ENCODE peak calls at places on chromosomes 3 and 15, in nine cellular contexts. U is psoas muscle; I is mammary epithelial cell; E is brain microvascular endothelial cell; K is AG04450; D is suprapubic skin; Y is CD4-positive, alpha-beta T cell; R is RWPE2; P is kidney epithelial cell. Q is an unnamed sample. For H3K27me3, the result is how much of the 10 kb centered on the place peaks cover.

GRCh38 chr15:82530606-82531379 is 9.5 kb downstream of the RPS17 start:
- DNase-seq in U (peak), I (peak), E (peak), K (no peak), D (no peak), Y (peak), R (peak), P (peak), Q (peak)

GRCh38 chr3:89434621-89435380 is 327.4 kb downstream of the EPHA3 start:
- DNase-seq in U (no peak), I (no peak), E (no peak), K (no peak), D (no peak), Y (no peak), R (no peak), P (no peak), Q (no peak)

GRCh38 chr3:63689285-63689684 is 36.8 kb downstream of the SNTN start:
- DNase-seq in U (no peak), I (no peak), E (no peak), K (no peak), D (no peak), Y (no peak), R (no peak), P (no peak), Q (no peak)

GRCh38 chr3:107414325-107414964 is 37.2 kb downstream of the CCDC54 start:
- DNase-seq in U (no peak), I (no peak), E (no peak), K (no peak), D (no peak), Y (no peak), R (no peak), P (no peak), Q (no peak)

GRCh38 chr3:193851416-193851815 is 258.4 kb downstream of the OPA1 start:
- DNase-seq in U (no peak), I (no peak), E (no peak), K (no peak), D (no peak), Y (no peak), R (no peak), P (no peak), Q (no peak)

GRCh38 chr3:155763870-155764463 is 19.1 kb upstream of the PLCH1 start:
- DNase-seq in U (no peak), I (no peak), E (no peak), K (no peak), D (no peak), Y (no peak), R (no peak), P (no peak), Q (no peak)

GRCh38 chr3:129756871-129757270 is 136.6 kb downstream of the TMCC1 start:
- DNase-seq in U (no peak), I (no peak), E (peak), K (no peak), D (no peak), Y (no peak), R (no peak), P (no peak), Q (no peak)

GRCh38 chr15:65326109-65326508 is 21.6 kb downstream of the RNU5B-1 start:
- DNase-seq in U (no peak), I (no peak), E (no peak), K (no peak), D (no peak), Y (no peak), R (no peak), P (no peak), Q (no peak)

GRCh38 chr15:24823473-24823872 is 131.3 kb upstream of the SNRPN start:
- DNase-seq in U (no peak), I (no peak), E (no peak), K (no peak), D (no peak), Y (no peak), R (no peak), P (no peak), Q (peak)

GRCh38 chr3:30263238-30263920 is 343.0 kb upstream of the TGFBR2 start:
- DNase-seq in U (no peak), I (peak), E (no peak), K (no peak), D (no peak), Y (no peak), R (no peak), P (no peak), Q (no peak)

GRCh38 chr15:98754283-98755022 is 106.1 kb downstream of the IGF1R start:
- DNase-seq in U (no peak), I (peak), E (no peak), K (no peak), D (no peak), Y (no peak), R (no peak), P (no peak), Q (no peak)

GRCh38 chr15:58551764-58552504 is 120.1 kb downstream of the LIPC start:
- DNase-seq in U (no peak), I (peak), E (peak), K (peak), D (no peak), Y (no peak), R (no peak), P (peak), Q (no peak)

GRCh38 chr15:38626443-38627050 is 61.9 kb upstream of the RASGRP1 start:
- DNase-seq in U (no peak), I (no peak), E (no peak), K (no peak), D (no peak), Y (no peak), R (no peak), P (no peak), Q (no peak)

GRCh38 chr3:42753757-42754156 is 19.3 kb downstream of the CCDC13 start:
- DNase-seq in U (no peak), I (no peak), E (no peak), K (no peak), D (no peak), Y (no peak), R (peak), P (no peak), Q (no peak)

GRCh38 chr15:61038387-61038786 is 190.7 kb downstream of the RORA start:
- DNase-seq in U (no peak), I (no peak), E (peak), K (no peak), D (peak), Y (no peak), R (no peak), P (no peak), Q (no peak)

GRCh38 chr3:10941972-10942371 is 50.6 kb upstream of the SLC6A1 start:
- DNase-seq in U (no peak), I (peak), E (no peak), K (no peak), D (no peak), Y (no peak), R (no peak), P (no peak), Q (peak)

GRCh38 chr3:24263069-24263668 is 231.5 kb downstream of the THRB start:
- DNase-seq in U (no peak), I (no peak), E (no peak), K (no peak), D (no peak), Y (no peak), R (no peak), P (no peak), Q (no peak)

GRCh38 chr3:145704020-145704419 is 457.0 kb downstream of the PLOD2 start:
- DNase-seq in U (no peak), I (no peak), E (no peak), K (no peak), D (no peak), Y (no peak), R (no peak), P (no peak), Q (no peak)

GRCh38 chr15:63896336-63897115 is 62.8 kb upstream of the HERC1 start:
- DNase-seq in U (peak), I (peak), E (peak), K (no peak), D (no peak), Y (peak), R (no peak), P (no peak), Q (no peak)

GRCh38 chr15:99427668-99428361 is 138.0 kb upstream of the MEF2A start:
- DNase-seq in U (no peak), I (no peak), E (no peak), K (no peak), D (peak), Y (no peak), R (peak), P (no peak), Q (peak)

GRCh38 chr3:31636063-31636462 is 103.3 kb downstream of the STT3B start:
- DNase-seq in U (no peak), I (no peak), E (no peak), K (no peak), D (no peak), Y (no peak), R (no peak), P (no peak), Q (no peak)

GRCh38 chr3:184352149-184352785 is 9.1 kb downstream of the CLCN2 start:
- DNase-seq in U (no peak), I (no peak), E (no peak), K (no peak), D (no peak), Y (no peak), R (peak), P (no peak), Q (no peak)

GRCh38 chr15:73346735-73347312 is 21.9 kb downstream of the HCN4 start:
- DNase-seq in U (peak), I (peak), E (peak), K (no peak), D (no peak), Y (peak), R (no peak), P (peak), Q (no peak)

GRCh38 chr3:133371676-133372075 is 28.2 kb upstream of the BFSP2 start:
- DNase-seq in U (no peak), I (no peak), E (no peak), K (no peak), D (no peak), Y (no peak), R (no peak), P (no peak), Q (no peak)

GRCh38 chr15:78175333-78175732 is 26.2 kb downstream of the IDH3A start:
- DNase-seq in U (no peak), I (no peak), E (no peak), K (no peak), D (no peak), Y (no peak), R (no peak), P (no peak), Q (no peak)

GRCh38 chr3:88150371-88150770 is 612 bp downstream of the C3orf38 start:
- DNase-seq in U (no peak), I (peak), E (no peak), K (no peak), D (no peak), Y (no peak), R (no peak), P (no peak), Q (no peak)

GRCh38 chr3:190617185-190617584 is 103.3 kb downstream of the IL1RAP start:
- DNase-seq in U (peak), I (no peak), E (no peak), K (no peak), D (no peak), Y (no peak), R (no peak), P (peak), Q (no peak)

GRCh38 chr15:58494581-58494980 is 62.8 kb downstream of the LIPC start:
- DNase-seq in U (no peak), I (no peak), E (no peak), K (no peak), D (no peak), Y (no peak), R (no peak), P (no peak), Q (no peak)

GRCh38 chr15:48855501-48856440 is 22.2 kb upstream of the EID1 start:
- DNase-seq in U (no peak), I (no peak), E (peak), K (no peak), D (no peak), Y (no peak), R (no peak), P (no peak), Q (no peak)

GRCh38 chr3:56899851-56900250 is 98.1 kb upstream of the ARHGEF3 start:
- DNase-seq in U (no peak), I (no peak), E (no peak), K (no peak), D (no peak), Y (no peak), R (no peak), P (no peak), Q (no peak)

DNA sequence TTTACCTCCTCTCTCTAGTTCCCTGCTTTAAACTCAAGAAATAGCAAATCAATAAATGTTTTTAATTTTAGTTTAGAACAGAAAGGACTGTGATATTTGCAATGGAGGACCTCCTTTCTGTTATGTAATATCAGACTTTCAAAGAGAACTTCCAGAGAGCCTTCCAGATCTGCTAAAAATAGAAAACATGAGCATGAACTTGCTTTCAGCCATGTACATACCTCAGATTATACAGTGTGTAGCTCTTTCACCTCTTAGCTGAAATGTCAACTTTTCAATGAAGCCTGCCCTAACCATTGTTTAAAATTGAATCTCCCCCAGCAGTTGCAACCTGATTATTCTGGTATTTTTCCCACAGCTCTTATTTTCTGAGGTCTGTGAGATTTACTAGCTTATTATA is 12.6 kb downstream of the CAPN7 start:
- DNase-seq in U (no peak), I (no peak), E (no peak), K (no peak), D (no peak), Y (no peak), R (no peak), P (no peak), Q (no peak)
- H3K27me3 ChIP-seq in U (under half), I (under half), E (under half), K (under half), D (under half), Y (under half), R (under half), P (under half), Q (under half)

DNA sequence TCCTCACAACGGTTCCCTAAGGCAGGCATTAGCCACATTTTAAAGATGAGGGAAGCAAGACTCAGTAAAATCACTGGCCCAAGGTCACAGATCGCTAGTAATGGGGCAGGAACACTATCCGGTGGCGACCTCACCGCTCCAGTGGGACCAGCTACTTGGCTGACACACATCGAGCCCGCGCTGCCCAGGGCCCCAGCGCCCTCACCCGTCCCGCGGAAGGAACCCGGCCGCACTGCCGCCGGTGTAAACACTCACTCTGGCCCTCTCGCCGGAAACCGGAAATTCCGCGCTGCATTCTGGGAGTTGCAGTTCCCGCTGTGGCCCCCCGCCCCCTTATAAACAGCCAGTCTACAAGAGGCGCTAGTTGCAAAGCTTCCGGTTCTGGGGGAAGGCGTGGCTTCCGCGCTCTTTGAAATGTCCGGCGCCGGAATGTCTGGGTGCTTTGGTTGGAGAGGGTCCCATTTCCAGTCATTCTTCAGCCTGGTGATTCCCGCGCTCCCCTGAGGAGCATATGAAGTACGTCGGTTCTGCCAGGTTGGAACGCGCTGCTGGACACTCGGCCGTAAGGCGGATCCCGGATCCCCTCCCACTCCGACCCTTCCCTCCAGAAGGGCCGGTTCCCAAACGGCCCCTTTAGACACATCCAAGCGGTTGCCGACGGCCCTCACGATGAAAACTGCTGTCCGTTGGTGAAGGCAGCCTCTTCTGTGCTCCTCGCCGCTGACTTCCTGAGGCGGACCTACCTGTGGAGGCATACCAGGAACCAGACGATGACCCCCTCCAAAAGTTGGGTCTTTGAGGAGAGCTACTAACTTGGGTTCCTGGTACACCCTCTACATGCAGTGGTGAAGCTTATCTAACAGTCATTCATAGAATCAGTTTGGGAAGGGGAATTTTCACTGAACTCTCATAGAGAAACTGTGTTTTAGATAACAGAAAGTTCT is at the start of gene UBL7:
- DNase-seq in U (peak), I (peak), E (peak), K (peak), D (peak), Y (peak), R (peak), P (peak), Q (peak)
- TF ChIP-seq CTCF in U (no peak), I (no peak), E (peak), K (peak), D (no peak), Y (peak), R (peak), P (peak), Q (peak)

GRCh38 chr3:19190602-19191001 is 42.3 kb downstream of the KCNH8 start:
- DNase-seq in U (no peak), I (no peak), E (no peak), K (no peak), D (no peak), Y (no peak), R (no peak), P (no peak), Q (no peak)
- H3K27me3 ChIP-seq in U (under half), I (under half), E (under half), K (under half), D (under half), Y (under half), R (under half), P (under half), Q (under half)

GRCh38 chr3:139457066-139457465 is 19.2 kb downstream of the RBP2 start:
- DNase-seq in U (no peak), I (peak), E (no peak), K (no peak), D (no peak), Y (no peak), R (no peak), P (no peak), Q (no peak)
- TF ChIP-seq CTCF in U (no peak), I (no peak), E (no peak), K (no peak), D (no peak), Y (no peak), R (no peak), P (no peak), Q (no peak)

GRCh38 chr3:134505485-134505884 is 19.6 kb downstream of the CEP63 start:
- DNase-seq in U (no peak), I (no peak), E (no peak), K (no peak), D (no peak), Y (no peak), R (no peak), P (no peak), Q (no peak)

GRCh38 chr3:134503266-134503665 is 17.4 kb downstream of the CEP63 start:
- DNase-seq in U (no peak), I (no peak), E (no peak), K (no peak), D (no peak), Y (no peak), R (no peak), P (no peak), Q (no peak)
- H3K27me3 ChIP-seq in U (under half), I (under half), E (under half), K (under half), D (under half), Y (under half), R (under half), P (under half), Q (under half)

GRCh38 chr3:171328419-171329082 is 131.7 kb downstream of the TNIK start:
- DNase-seq in U (no peak), I (no peak), E (no peak), K (no peak), D (no peak), Y (peak), R (no peak), P (no peak), Q (no peak)
- TF ChIP-seq CTCF in U (peak), I (no peak), E (peak), K (no peak), D (no peak), Y (peak), R (no peak), P (peak), Q (no peak)

DNA sequence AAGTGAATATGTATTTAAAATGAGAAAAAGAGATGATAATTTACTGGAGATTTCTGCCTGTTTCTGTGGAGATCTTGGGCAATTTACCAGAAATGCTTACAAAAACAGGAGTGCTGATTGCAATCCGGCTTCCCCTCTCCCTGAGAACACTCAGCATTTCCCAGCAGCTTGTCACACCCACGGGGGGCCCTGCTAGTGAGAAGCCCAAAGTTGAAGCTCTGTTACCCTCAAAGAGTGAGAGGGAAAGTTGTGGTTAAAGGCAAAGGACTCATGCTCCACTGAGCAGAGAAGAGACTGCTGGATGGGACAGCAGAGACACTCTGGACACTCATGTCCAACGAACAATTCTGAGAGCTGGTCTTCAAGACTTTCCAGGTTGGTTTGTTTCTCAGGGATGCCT is 2.9 kb downstream of the MCTP2 start:
- DNase-seq in U (no peak), I (no peak), E (peak), K (no peak), D (no peak), Y (no peak), R (no peak), P (no peak), Q (no peak)
- H3K27me3 ChIP-seq in U (under half), I (under half), E (under half), K (under half), D (under half), Y (under half), R (under half), P (under half), Q (under half)

GRCh38 chr15:77111813-77112212 is 40.9 kb upstream of the TSPAN3 start:
- DNase-seq in U (no peak), I (peak), E (no peak), K (no peak), D (no peak), Y (no peak), R (peak), P (no peak), Q (no peak)

GRCh38 chr15:77107068-77107467 is 36.2 kb upstream of the TSPAN3 start:
- DNase-seq in U (peak), I (no peak), E (peak), K (no peak), D (no peak), Y (no peak), R (no peak), P (no peak), Q (no peak)

GRCh38 chr15:77112819-77113569 is 42.1 kb upstream of the TSPAN3 start:
- DNase-seq in U (no peak), I (no peak), E (no peak), K (no peak), D (no peak), Y (no peak), R (no peak), P (no peak), Q (no peak)

GRCh38 chr15:77104155-77104554 is 33.2 kb upstream of the TSPAN3 start:
- DNase-seq in U (peak), I (no peak), E (no peak), K (no peak), D (no peak), Y (no peak), R (no peak), P (no peak), Q (no peak)

GRCh38 chr15:77107531-77108355 is 36.8 kb upstream of the TSPAN3 start:
- DNase-seq in U (peak), I (no peak), E (peak), K (peak), D (no peak), Y (peak), R (no peak), P (peak), Q (peak)
- TF ChIP-seq CTCF in U (peak), I (peak), E (peak), K (peak), D (peak), Y (peak), R (peak), P (peak), Q (peak)

GRCh38 chr15:70114226-70114625 is 16.5 kb upstream of the TLE3 start:
- DNase-seq in U (no peak), I (no peak), E (peak), K (no peak), D (no peak), Y (no peak), R (no peak), P (no peak), Q (no peak)

GRCh38 chr15:70118599-70118998 is 20.9 kb upstream of the TLE3 start:
- DNase-seq in U (no peak), I (no peak), E (no peak), K (no peak), D (no peak), Y (no peak), R (no peak), P (no peak), Q (no peak)

GRCh38 chr15:70113304-70113700 is 15.6 kb upstream of the TLE3 start:
- DNase-seq in U (peak), I (no peak), E (no peak), K (no peak), D (no peak), Y (no peak), R (no peak), P (no peak), Q (no peak)

GRCh38 chr15:70120109-70120508 is 22.4 kb upstream of the TLE3 start:
- DNase-seq in U (no peak), I (no peak), E (no peak), K (no peak), D (no peak), Y (no peak), R (no peak), P (no peak), Q (no peak)

GRCh38 chr15:70116317-70116716 is 18.6 kb upstream of the TLE3 start:
- DNase-seq in U (no peak), I (no peak), E (no peak), K (no peak), D (no peak), Y (no peak), R (no peak), P (no peak), Q (no peak)
- H3K27me3 ChIP-seq in U (under half), I (under half), E (under half), K (under half), D (under half), Y (under half), R (under half), P (under half), Q (under half)